ENCODE peak calls at places on chromosome X, in eight cellular contexts. Y, J, E, D, B, S, K and F are unnamed samples.

GRCh38 chrX:153878969-153879653 is 6.9 kb downstream of the L1CAM start:
- DNase-seq in Y (no peak), K (peak), S (no peak), D (no peak), E (no peak), B (no peak), J (no peak), F (no peak)

GRCh38 chrX:793216-793770 is 162.7 kb downstream of the SHOX start:
- DNase-seq in S (no peak), Y (no peak), D (no peak), J (no peak), B (no peak), E (no peak), K (peak), F (no peak)

GRCh38 chrX:154459843-154460242 is 1.8 kb downstream of the PLXNA3 start:
- DNase-seq in Y (no peak), J (no peak), K (no peak), B (no peak), D (no peak), S (no peak), E (no peak), F (no peak)

GRCh38 chrX:113634565-113634964 is 793.9 kb upstream of the AMOT start:
- DNase-seq in B (no peak), J (no peak), S (no peak), K (no peak), Y (no peak), E (no peak), D (no peak), F (no peak)

GRCh38 chrX:87873988-87874500 is 356.4 kb downstream of the KLHL4 start:
- DNase-seq in S (no peak), Y (no peak), D (no peak), B (no peak), E (no peak), K (no peak), J (no peak), F (no peak)

GRCh38 chrX:154486052-154486395 is 391 bp downstream of the UBL4A start:
- DNase-seq in S (no peak), E (no peak), J (peak), B (peak), D (no peak), Y (no peak), K (no peak), F (peak)

GRCh38 chrX:119062750-119063374 is 9.9 kb upstream of the CT47C1 start:
- DNase-seq in K (no peak), E (no peak), J (peak), S (no peak), B (peak), Y (no peak), D (no peak), F (no peak)

GRCh38 chrX:12771445-12772069 is 19.7 kb upstream of the PRPS2 start:
- DNase-seq in B (no peak), S (no peak), K (peak), E (no peak), D (peak), J (peak), Y (no peak), F (peak)

GRCh38 chrX:147912093-147912801 is 528 bp downstream of the FMR1 start:
- DNase-seq in D (peak), E (no peak), S (peak), B (peak), K (no peak), J (peak), Y (no peak), F (peak)

GRCh38 chrX:153946910-153947769 is 2.7 kb upstream of the RENBP start:
- DNase-seq in J (peak), B (peak), S (no peak), D (peak), K (peak), Y (peak), E (no peak), F (peak)

GRCh38 chrX:1417921-1418875 is 26.3 kb upstream of the SLC25A6 start:
- DNase-seq in K (no peak), S (no peak), J (no peak), D (no peak), E (no peak), Y (no peak), B (no peak), F (no peak)

GRCh38 chrX:130416785-130417184 is 15.0 kb downstream of the RBMX2 start:
- DNase-seq in K (no peak), D (no peak), S (no peak), Y (no peak), E (no peak), J (no peak), B (no peak), F (no peak)

GRCh38 chrX:54494166-54494969 is 1.7 kb downstream of the FGD1 start:
- DNase-seq in Y (no peak), J (no peak), D (no peak), S (no peak), B (no peak), E (no peak), K (no peak), F (no peak)

GRCh38 chrX:154443479-154443910 is 446 bp upstream of the FAM50A start:
- DNase-seq in B (no peak), S (no peak), K (no peak), D (no peak), Y (no peak), J (no peak), E (no peak), F (no peak)

GRCh38 chrX:86349115-86349514 is 200.9 kb downstream of the DACH2 start:
- DNase-seq in K (peak), E (no peak), B (no peak), Y (no peak), D (no peak), S (no peak), J (no peak), F (no peak)

DNA sequence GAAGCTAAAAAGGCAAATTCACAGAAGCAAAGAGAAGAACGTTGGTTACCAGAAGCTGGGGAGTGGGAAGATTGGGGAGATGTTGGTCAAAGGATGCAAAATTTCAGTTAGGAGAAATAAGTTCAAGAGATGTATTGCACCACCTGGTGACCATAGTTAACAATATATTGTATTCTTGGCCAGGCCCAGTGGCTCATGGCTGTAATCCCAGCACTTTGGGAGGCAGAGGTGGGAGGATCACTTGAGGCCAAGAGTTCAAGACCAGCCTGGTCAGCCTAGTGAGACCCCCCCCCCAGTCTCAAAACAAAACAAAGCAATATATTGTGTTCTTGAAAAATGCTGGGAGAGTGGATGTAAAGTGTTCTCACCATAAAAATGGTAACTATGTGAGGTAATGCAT is 67.9 kb downstream of the TAB3 start:
- DNase-seq in E (no peak), Y (no peak), B (no peak), J (no peak), S (no peak), K (no peak), D (no peak), F (no peak)
- TF ChIP-seq CTCF in E (no peak), Y (peak), B (no peak), J (no peak), S (no peak), K (no peak), D (no peak), F (no peak)

DNA sequence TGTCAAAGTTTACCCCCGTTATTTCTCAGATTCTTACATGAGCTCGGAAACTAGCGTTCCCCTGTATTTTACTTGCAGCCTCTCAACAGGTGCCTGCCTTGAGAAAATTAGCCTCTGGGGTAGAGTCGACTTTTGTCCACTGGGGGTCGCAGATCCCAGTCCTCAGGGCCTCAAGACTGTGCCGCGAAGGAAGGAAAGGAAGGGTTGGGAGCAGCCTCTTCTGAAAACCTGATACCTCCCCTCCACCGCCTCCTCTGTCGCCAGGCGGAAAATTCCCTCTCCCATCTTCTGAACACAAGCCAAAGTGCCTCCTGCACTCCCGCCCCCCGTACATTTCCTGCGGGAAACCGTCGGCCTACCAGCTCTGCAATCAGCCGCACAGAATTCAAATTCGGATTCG is 44.4 kb upstream of the TMSB15B start:
- DNase-seq in D (peak), Y (no peak), S (no peak), K (peak), E (no peak), B (peak), J (peak), F (peak)
- TF ChIP-seq CTCF in D (peak), Y (peak), S (no peak), K (peak), E (peak), B (peak), J (peak), F (peak)

DNA sequence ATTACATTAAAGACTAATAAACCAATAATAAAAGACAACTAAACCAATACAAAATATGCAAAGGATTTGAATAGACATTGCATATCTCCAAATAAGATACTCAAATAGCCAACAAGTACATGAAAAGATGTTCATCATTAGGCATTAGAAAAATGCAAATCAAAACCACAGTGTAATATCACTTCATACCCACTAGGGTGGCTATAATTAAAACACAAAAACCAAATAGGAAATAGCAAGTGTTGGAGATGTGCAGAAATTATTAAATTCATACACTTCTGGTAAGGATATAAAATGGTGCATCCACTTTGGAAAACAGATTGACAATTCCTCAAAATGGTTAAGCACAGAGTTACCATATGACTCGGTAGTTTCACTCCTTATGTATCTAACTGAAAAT is 860.8 kb upstream of the DIAPH2 start:
- DNase-seq in E (no peak), K (no peak), B (no peak), Y (no peak), J (no peak), D (no peak), S (no peak), F (no peak)
- TF ChIP-seq CTCF in E (no peak), K (peak), B (no peak), Y (no peak), J (no peak), D (no peak), S (no peak), F (no peak)

GRCh38 chrX:68915778-68916177 is 87.0 kb downstream of the EFNB1 start:
- DNase-seq in S (no peak), K (no peak), B (no peak), J (no peak), E (no peak), Y (no peak), D (no peak), F (no peak)

GRCh38 chrX:68912113-68912980 is 83.5 kb downstream of the EFNB1 start:
- DNase-seq in K (peak), S (no peak), D (no peak), Y (no peak), J (no peak), E (no peak), B (no peak), F (peak)

GRCh38 chrX:68917799-68918198 is 89.0 kb downstream of the EFNB1 start:
- DNase-seq in B (no peak), Y (no peak), D (no peak), S (no peak), J (no peak), E (no peak), K (no peak), F (no peak)

GRCh38 chrX:68916891-68917290 is 88.1 kb downstream of the EFNB1 start:
- DNase-seq in S (no peak), Y (no peak), J (no peak), E (no peak), D (no peak), B (no peak), K (no peak), F (no peak)

GRCh38 chrX:68914337-68914989 is 85.6 kb downstream of the EFNB1 start:
- DNase-seq in Y (no peak), J (no peak), B (no peak), S (no peak), D (no peak), K (peak), E (no peak), F (no peak)
- TF ChIP-seq CTCF in Y (no peak), J (no peak), B (no peak), S (no peak), D (no peak), K (peak), E (no peak), F (no peak)